ENCODE peak calls at places on chromosomes 5 and 9, in eight cellular contexts. Z is stomach, K is transverse colon, T is endothelial cell of umbilical vein, H is Panc1, I is suprapubic skin, V is GM12892, X is HCT116. B is an unnamed sample.

GRCh38 chr5:90866333-90866732 is 307.7 kb downstream of the ADGRV1 start:
- DNase-seq in X (peak; percentile 27), K (no peak), V (no peak), Z (no peak), H (peak; percentile 17), I (no peak), T (peak; percentile 71), B (no peak)

GRCh38 chr9:6096821-6097220 is 81.4 kb upstream of the RANBP6 start:
- DNase-seq in H (no peak), K (no peak), V (no peak), I (no peak), X (no peak), Z (no peak), T (peak; percentile 26), B (no peak)

GRCh38 chr5:140221697-140222223 is 46.8 kb downstream of the CYSTM1 start:
- DNase-seq in H (peak; percentile 51), K (no peak), Z (no peak), T (peak; percentile 39), X (peak; percentile 59), V (no peak), I (no peak), B (no peak)

GRCh38 chr5:79935992-79936643 is 54.9 kb downstream of the MTX3 start:
- DNase-seq in V (no peak), Z (no peak), H (no peak), I (no peak), K (no peak), X (no peak), T (no peak), B (no peak)

GRCh38 chr9:86854898-86855523 is 92.3 kb downstream of the GAS1 start:
- DNase-seq in T (no peak), Z (no peak), V (no peak), I (no peak), X (no peak), H (no peak), K (no peak), B (no peak)

GRCh38 chr5:123209163-123210013 is 120.3 kb downstream of the PRDM6 start:
- DNase-seq in K (no peak), X (peak; percentile 48), Z (no peak), H (no peak), T (peak; percentile 59), V (no peak), I (no peak), B (no peak)

GRCh38 chr5:69007726-69008368 is 86.0 kb upstream of the SLC30A5 start:
- DNase-seq in K (peak; percentile 72), I (peak; percentile 82), T (peak; percentile 36), V (peak; percentile 38), H (peak; percentile 41), X (peak; percentile 69), Z (peak; percentile 72), B (peak; percentile 84)

GRCh38 chr9:76302947-76303550 is 91.2 kb downstream of the RFK start:
- DNase-seq in I (no peak), X (peak; percentile 29), Z (no peak), K (no peak), H (no peak), T (peak; percentile 58), V (peak; percentile 11), B (no peak)

GRCh38 chr5:118611332-118611945 is 376.9 kb downstream of the DTWD2 start:
- DNase-seq in Z (peak; percentile 35), X (peak; percentile 19), I (no peak), K (peak; percentile 9), H (peak; percentile 1), V (no peak), T (no peak), B (no peak)

GRCh38 chr9:131661954-131662621 is 77.8 kb downstream of the RAPGEF1 start:
- DNase-seq in H (no peak), K (no peak), T (peak; percentile 41), V (no peak), I (no peak), Z (no peak), X (no peak), B (no peak)

GRCh38 chr5:33409435-33410146 is 31.2 kb upstream of the TARS1 start:
- DNase-seq in K (peak; percentile 57), T (no peak), V (no peak), Z (no peak), I (no peak), H (no peak), X (no peak), B (no peak)

GRCh38 chr5:32299059-32299677 is 13.6 kb downstream of the MTMR12 start:
- DNase-seq in Z (no peak), I (no peak), H (no peak), V (no peak), X (no peak), K (no peak), T (no peak), B (no peak)

GRCh38 chr9:123656565-123656964 is 273.4 kb downstream of the DENND1A start:
- DNase-seq in K (no peak), X (no peak), H (no peak), I (no peak), Z (no peak), T (no peak), V (no peak), B (no peak)

GRCh38 chr9:72334658-72335337 is 30.2 kb downstream of the ZFAND5 start:
- DNase-seq in V (no peak), T (no peak), Z (no peak), K (no peak), I (no peak), X (no peak), H (no peak), B (no peak)

GRCh38 chr9:89881431-89881830 is 276.6 kb downstream of the GADD45G start:
- DNase-seq in K (no peak), Z (no peak), I (no peak), X (no peak), T (no peak), V (no peak), H (no peak), B (no peak)

GRCh38 chr9:89880721-89881120 is 275.9 kb downstream of the GADD45G start:
- DNase-seq in Z (no peak), T (no peak), V (no peak), H (no peak), I (peak; percentile 35), K (no peak), X (no peak), B (peak; percentile 31)

GRCh38 chr9:89883401-89884341 is 278.9 kb downstream of the GADD45G start:
- DNase-seq in X (no peak), Z (peak; percentile 11), V (no peak), K (no peak), H (no peak), I (peak; percentile 70), T (no peak), B (peak; percentile 64)

GRCh38 chr9:89884356-89885083 is 279.7 kb downstream of the GADD45G start:
- DNase-seq in I (peak; percentile 68), H (no peak), K (no peak), V (no peak), Z (peak; percentile 13), T (no peak), X (no peak), B (peak; percentile 33)

DNA sequence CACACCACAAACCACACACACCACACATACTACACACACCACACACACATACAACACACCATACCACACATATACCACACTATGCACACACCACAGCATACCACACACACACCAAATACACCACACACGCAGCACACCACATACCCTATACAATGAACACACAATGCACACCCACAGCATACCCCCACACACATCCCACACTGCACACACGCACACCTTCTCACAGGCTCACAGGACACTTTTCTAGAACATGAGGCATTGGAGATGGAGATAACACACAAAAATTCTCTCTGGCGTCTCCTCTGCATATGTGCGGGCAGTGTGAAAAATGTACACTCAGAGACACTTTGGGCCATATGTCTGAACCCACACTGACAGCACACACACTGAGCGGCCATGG is 278.1 kb downstream of the GADD45G start:
- DNase-seq in X (no peak), Z (no peak), K (no peak), T (no peak), I (no peak), V (no peak), H (no peak), B (peak; percentile 1)
- TF ChIP-seq POLR2AphosphoS5 in X (no peak), Z (no peak), K (no peak), T (no peak), I (no peak), V (no peak), H (no peak), B (no peak)

DNA sequence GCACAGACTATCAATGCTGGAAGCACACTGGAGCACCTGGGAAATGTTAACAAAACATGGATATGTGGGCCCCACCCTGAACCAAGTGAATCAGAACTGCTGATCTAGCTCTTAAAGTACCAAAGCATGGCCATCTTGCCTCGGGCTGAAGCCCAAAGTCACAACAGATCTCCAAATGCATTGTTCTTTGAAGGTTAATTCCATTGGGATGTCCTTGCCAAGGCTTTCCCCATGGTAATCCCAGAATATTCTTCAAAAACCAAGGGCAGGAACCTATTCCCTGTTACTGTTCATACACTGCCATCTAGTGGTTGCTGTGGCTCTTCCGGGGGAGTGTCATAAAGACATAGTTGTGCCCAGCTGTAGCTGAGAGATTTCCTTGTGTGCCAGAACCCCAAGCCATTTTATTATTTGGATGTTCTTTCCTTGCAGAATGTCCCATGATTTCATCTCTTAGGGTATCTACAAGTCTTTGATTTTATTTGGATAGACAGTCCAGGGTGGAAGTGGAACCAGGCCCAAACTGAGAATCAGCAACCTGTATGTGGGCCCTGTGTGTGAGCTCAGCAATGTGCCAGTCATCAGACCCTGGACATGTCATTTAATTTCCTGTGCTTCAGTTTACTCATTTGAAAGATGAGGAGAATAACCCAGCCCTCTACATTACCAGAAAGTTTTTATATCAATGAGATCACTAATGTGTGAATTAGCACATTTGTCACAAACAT is 290.0 kb downstream of the ACTL7B start:
- DNase-seq in V (no peak), X (peak; percentile 72), K (peak; percentile 59), Z (peak; percentile 60), I (no peak), T (peak; percentile 75), H (peak; percentile 61), B (no peak)
- TF ChIP-seq POLR2AphosphoS5 in V (no peak), X (no peak), K (no peak), Z (no peak), I (no peak), T (no peak), H (no peak), B (no peak)

DNA sequence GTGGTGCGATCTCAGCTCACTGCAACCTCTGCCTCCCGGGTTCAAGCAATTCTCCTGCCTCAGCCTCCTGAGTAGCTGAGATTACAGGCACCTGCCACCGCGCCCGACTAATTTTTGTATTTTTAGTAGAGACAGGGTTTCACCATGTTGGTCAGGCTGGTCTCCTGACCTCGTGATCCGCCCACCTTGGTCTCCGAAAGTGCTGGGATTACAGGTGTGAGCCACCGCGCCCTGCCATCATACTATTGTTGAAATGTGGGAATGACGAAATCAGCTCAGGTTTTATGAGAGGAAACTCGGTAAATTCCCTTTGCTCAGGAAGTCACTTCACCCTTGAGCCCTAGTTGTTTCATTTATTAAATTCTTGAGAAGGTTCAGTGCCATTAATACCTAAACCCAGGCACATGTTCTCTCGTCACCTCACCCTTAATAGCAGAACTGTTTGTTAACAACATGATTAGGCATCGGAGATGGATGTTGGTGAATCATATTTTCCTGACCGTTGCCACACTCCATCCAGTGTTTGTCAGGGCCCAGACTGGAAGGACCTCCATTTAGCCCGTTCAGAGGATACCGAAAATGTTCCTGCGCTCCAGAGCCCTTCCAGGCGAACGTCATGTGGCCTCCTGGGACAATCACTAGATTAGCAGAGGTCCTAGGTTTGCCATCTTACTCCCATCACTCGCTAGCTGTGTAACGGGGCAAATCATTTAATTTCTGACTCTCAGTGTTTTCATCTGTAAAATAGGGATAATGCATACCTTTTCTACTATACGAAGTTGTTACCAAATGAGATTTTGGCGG is 20.0 kb upstream of the CREBRF start:
- DNase-seq in V (no peak), I (no peak), X (no peak), Z (no peak), H (no peak), K (peak; percentile 37), T (peak; percentile 36), B (no peak)
- TF ChIP-seq POLR2AphosphoS5 in V (peak; percentile 29), I (no peak), X (no peak), Z (no peak), H (no peak), K (peak; percentile 4), T (no peak), B (peak; percentile 19)

GRCh38 chr9:113599647-113600476 is 136.3 kb downstream of the RGS3 start:
- DNase-seq in I (no peak), H (no peak), Z (no peak), T (peak; percentile 81), X (no peak), K (no peak), V (no peak), B (peak; percentile 63)
- TF ChIP-seq POLR2AphosphoS5 in I (no peak), H (no peak), Z (no peak), T (peak; percentile 51), X (no peak), K (no peak), V (no peak), B (no peak)